ENCODE peak calls at places on chromosome 2, in seven cellular contexts. One of them, this sample, is unnamed.

GRCh38 chr2:8682719-8683667 is 1.1 kb downstream of the ID2 start:
- DNase-seq in OCI-LY7: peak; percentile 78
- DNase-seq in hepatocyte: peak; percentile 49
- DNase-seq in heart left ventricle: no peak
- DNase-seq in A549: peak; percentile 51
- DNase-seq in transverse colon: peak; percentile 56
- DNase-seq in adrenal gland: peak; percentile 54
- DNase-seq in this sample: peak; percentile 63

GRCh38 chr2:136381722-136382633 is 264.0 kb upstream of the CXCR4 start:
- DNase-seq in OCI-LY7: peak; percentile 96
- DNase-seq in hepatocyte: no peak
- DNase-seq in heart left ventricle: no peak
- DNase-seq in A549: no peak
- DNase-seq in transverse colon: peak; percentile 71
- DNase-seq in adrenal gland: peak; percentile 13
- DNase-seq in this sample: no peak

GRCh38 chr2:154158101-154158500 is 286.4 kb downstream of the GALNT13 start:
- DNase-seq in OCI-LY7: no peak
- DNase-seq in hepatocyte: no peak
- DNase-seq in heart left ventricle: no peak
- DNase-seq in A549: peak; percentile 11
- DNase-seq in transverse colon: no peak
- DNase-seq in adrenal gland: no peak
- DNase-seq in this sample: no peak

GRCh38 chr2:235883675-235884074 is 284.5 kb downstream of the GBX2 start:
- DNase-seq in OCI-LY7: no peak
- DNase-seq in hepatocyte: no peak
- DNase-seq in heart left ventricle: no peak
- DNase-seq in A549: no peak
- DNase-seq in transverse colon: no peak
- DNase-seq in adrenal gland: no peak
- DNase-seq in this sample: no peak

GRCh38 chr2:199315299-199316179 is 142.2 kb downstream of the SATB2 start:
- DNase-seq in OCI-LY7: peak; percentile 58
- DNase-seq in hepatocyte: peak; percentile 69
- DNase-seq in heart left ventricle: no peak
- DNase-seq in A549: peak; percentile 7
- DNase-seq in transverse colon: no peak
- DNase-seq in adrenal gland: peak; percentile 29
- DNase-seq in this sample: no peak

GRCh38 chr2:145410096-145410495 is 890.2 kb upstream of the ZEB2 start:
- DNase-seq in OCI-LY7: no peak
- DNase-seq in hepatocyte: no peak
- DNase-seq in heart left ventricle: no peak
- DNase-seq in A549: no peak
- DNase-seq in transverse colon: no peak
- DNase-seq in adrenal gland: no peak
- DNase-seq in this sample: no peak

GRCh38 chr2:150569761-150570160 is 82.3 kb upstream of the RND3 start:
- DNase-seq in OCI-LY7: no peak
- DNase-seq in hepatocyte: no peak
- DNase-seq in heart left ventricle: no peak
- DNase-seq in A549: no peak
- DNase-seq in transverse colon: no peak
- DNase-seq in adrenal gland: no peak
- DNase-seq in this sample: no peak

GRCh38 chr2:120314656-120315366 is 31.1 kb upstream of the INHBB start:
- DNase-seq in OCI-LY7: no peak
- DNase-seq in hepatocyte: no peak
- DNase-seq in heart left ventricle: no peak
- DNase-seq in A549: no peak
- DNase-seq in transverse colon: no peak
- DNase-seq in adrenal gland: peak; percentile 40
- DNase-seq in this sample: no peak

GRCh38 chr2:181673178-181673577 is 7.1 kb downstream of the NEUROD1 start:
- DNase-seq in OCI-LY7: no peak
- DNase-seq in hepatocyte: no peak
- DNase-seq in heart left ventricle: no peak
- DNase-seq in A549: no peak
- DNase-seq in transverse colon: no peak
- DNase-seq in adrenal gland: no peak
- DNase-seq in this sample: no peak

GRCh38 chr2:112296407-112296806 is 21.0 kb downstream of the ZC3H6 start:
- DNase-seq in OCI-LY7: no peak
- DNase-seq in hepatocyte: no peak
- DNase-seq in heart left ventricle: no peak
- DNase-seq in A549: no peak
- DNase-seq in transverse colon: no peak
- DNase-seq in adrenal gland: no peak
- DNase-seq in this sample: no peak

GRCh38 chr2:9310827-9311226 is 104.2 kb downstream of the ASAP2 start:
- DNase-seq in OCI-LY7: no peak
- DNase-seq in hepatocyte: no peak
- DNase-seq in heart left ventricle: no peak
- DNase-seq in A549: no peak
- DNase-seq in transverse colon: no peak
- DNase-seq in adrenal gland: no peak
- DNase-seq in this sample: no peak

GRCh38 chr2:239223029-239223329 is 177.8 kb downstream of the HDAC4 start:
- DNase-seq in OCI-LY7: no peak
- DNase-seq in hepatocyte: no peak
- DNase-seq in heart left ventricle: no peak
- DNase-seq in A549: no peak
- DNase-seq in transverse colon: no peak
- DNase-seq in adrenal gland: no peak
- DNase-seq in this sample: no peak
- H3K4me1 ChIP-seq in OCI-LY7: no peaks in the 10 kb centered on the region
- H3K4me1 ChIP-seq in hepatocyte: peaks cover 65% of the 10 kb centered on the region
- H3K4me1 ChIP-seq in heart left ventricle: peaks cover 64% of the 10 kb centered on the region
- H3K4me1 ChIP-seq in A549: peaks cover 47% of the 10 kb centered on the region
- H3K4me1 ChIP-seq in transverse colon: peaks cover 65% of the 10 kb centered on the region
- H3K4me1 ChIP-seq in adrenal gland: peaks cover 76% of the 10 kb centered on the region
- H3K4me1 ChIP-seq in this sample: peaks cover 35% of the 10 kb centered on the region

GRCh38 chr2:23803965-23804542 is 122.9 kb downstream of the ATAD2B start:
- DNase-seq in OCI-LY7: peak; percentile 31
- DNase-seq in hepatocyte: peak; percentile 26
- DNase-seq in heart left ventricle: no peak
- DNase-seq in A549: peak; percentile 61
- DNase-seq in transverse colon: peak; percentile 14
- DNase-seq in adrenal gland: peak; percentile 32
- DNase-seq in this sample: peak; percentile 62
- TF ChIP-seq CTCF in OCI-LY7: peak; percentile 75
- TF ChIP-seq CTCF in hepatocyte: peak; percentile 28
- TF ChIP-seq CTCF in heart left ventricle: peak; percentile 32
- TF ChIP-seq CTCF in A549: peak; percentile 46
- TF ChIP-seq CTCF in transverse colon: no peak
- TF ChIP-seq CTCF in adrenal gland: no peak
- TF ChIP-seq CTCF in this sample: no peak

GRCh38 chr2:127080941-127081769 is 25.8 kb downstream of the BIN1 start:
- DNase-seq in OCI-LY7: peak; percentile 19
- DNase-seq in hepatocyte: no peak
- DNase-seq in heart left ventricle: no peak
- DNase-seq in A549: no peak
- DNase-seq in transverse colon: peak; percentile 50
- DNase-seq in adrenal gland: peak; percentile 93
- DNase-seq in this sample: no peak

GRCh38 chr2:127081826-127082633 is 24.9 kb downstream of the BIN1 start:
- DNase-seq in OCI-LY7: peak; percentile 63
- DNase-seq in hepatocyte: peak; percentile 52
- DNase-seq in heart left ventricle: no peak
- DNase-seq in A549: no peak
- DNase-seq in transverse colon: peak; percentile 61
- DNase-seq in adrenal gland: peak; percentile 70
- DNase-seq in this sample: no peak

GRCh38 chr2:127084611-127085031 is 22.3 kb downstream of the BIN1 start:
- DNase-seq in OCI-LY7: no peak
- DNase-seq in hepatocyte: peak; percentile 48
- DNase-seq in heart left ventricle: no peak
- DNase-seq in A549: no peak
- DNase-seq in transverse colon: no peak
- DNase-seq in adrenal gland: no peak
- DNase-seq in this sample: no peak

GRCh38 chr2:127083819-127084503 is 23.0 kb downstream of the BIN1 start:
- DNase-seq in OCI-LY7: no peak
- DNase-seq in hepatocyte: peak; percentile 82
- DNase-seq in heart left ventricle: no peak
- DNase-seq in A549: no peak
- DNase-seq in transverse colon: peak; percentile 68
- DNase-seq in adrenal gland: peak; percentile 92
- DNase-seq in this sample: peak; percentile 89

DNA sequence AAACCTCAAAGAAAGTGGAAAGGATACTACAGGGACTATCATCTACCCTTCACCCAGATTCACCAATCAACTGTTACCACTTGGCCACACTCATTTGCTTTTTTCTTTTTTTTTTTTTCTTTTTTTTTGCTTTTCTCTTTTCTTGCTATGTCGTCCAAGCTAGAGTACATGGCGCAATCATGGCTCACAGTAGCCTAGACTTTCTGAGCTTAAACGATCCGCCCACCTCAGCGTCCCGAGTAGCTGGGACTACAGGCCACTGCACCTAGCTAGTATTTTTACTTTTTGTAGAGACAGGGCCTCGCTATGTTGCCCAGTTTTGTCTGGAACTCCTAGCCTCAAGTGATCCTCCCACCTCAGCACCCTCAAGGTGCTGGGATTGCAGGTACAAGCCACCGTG is 24.0 kb downstream of the BIN1 start:
- DNase-seq in OCI-LY7: no peak
- DNase-seq in hepatocyte: no peak
- DNase-seq in heart left ventricle: no peak
- DNase-seq in A549: no peak
- DNase-seq in transverse colon: no peak
- DNase-seq in adrenal gland: peak; percentile 61
- DNase-seq in this sample: no peak
- H3K4me1 ChIP-seq in OCI-LY7: peaks cover 26% of the 10 kb centered on the region
- H3K4me1 ChIP-seq in hepatocyte: peaks cover 95% of the 10 kb centered on the region
- H3K4me1 ChIP-seq in heart left ventricle: peaks cover 32% of the 10 kb centered on the region
- H3K4me1 ChIP-seq in A549: peaks cover 54% of the 10 kb centered on the region
- H3K4me1 ChIP-seq in transverse colon: peaks cover 58% of the 10 kb centered on the region
- H3K4me1 ChIP-seq in adrenal gland: peaks cover 100% of the 10 kb centered on the region
- H3K4me1 ChIP-seq in this sample: peaks cover 49% of the 10 kb centered on the region

GRCh38 chr2:183032200-183032794 is 6.0 kb downstream of the NCKAP1 start:
- DNase-seq in OCI-LY7: no peak
- DNase-seq in hepatocyte: no peak
- DNase-seq in heart left ventricle: no peak
- DNase-seq in A549: peak; percentile 29
- DNase-seq in transverse colon: no peak
- DNase-seq in adrenal gland: no peak
- DNase-seq in this sample: no peak
- TF ChIP-seq CTCF in OCI-LY7: no peak
- TF ChIP-seq CTCF in hepatocyte: no peak
- TF ChIP-seq CTCF in heart left ventricle: no peak
- TF ChIP-seq CTCF in A549: no peak
- TF ChIP-seq CTCF in transverse colon: no peak
- TF ChIP-seq CTCF in adrenal gland: no peak
- TF ChIP-seq CTCF in this sample: no peak

GRCh38 chr2:190607657-190608357 is 41.1 kb upstream of the NAB1 start:
- DNase-seq in OCI-LY7: no peak
- DNase-seq in hepatocyte: no peak
- DNase-seq in heart left ventricle: no peak
- DNase-seq in A549: peak; percentile 88
- DNase-seq in transverse colon: no peak
- DNase-seq in adrenal gland: no peak
- DNase-seq in this sample: no peak
- H3K4me1 ChIP-seq in OCI-LY7: no peaks in the 10 kb centered on the region
- H3K4me1 ChIP-seq in hepatocyte: peaks cover 20% of the 10 kb centered on the region
- H3K4me1 ChIP-seq in heart left ventricle: no peaks in the 10 kb centered on the region
- H3K4me1 ChIP-seq in A549: peaks cover 47% of the 10 kb centered on the region
- H3K4me1 ChIP-seq in transverse colon: no peaks in the 10 kb centered on the region
- H3K4me1 ChIP-seq in adrenal gland: no peaks in the 10 kb centered on the region
- H3K4me1 ChIP-seq in this sample: no peaks in the 10 kb centered on the region

DNA sequence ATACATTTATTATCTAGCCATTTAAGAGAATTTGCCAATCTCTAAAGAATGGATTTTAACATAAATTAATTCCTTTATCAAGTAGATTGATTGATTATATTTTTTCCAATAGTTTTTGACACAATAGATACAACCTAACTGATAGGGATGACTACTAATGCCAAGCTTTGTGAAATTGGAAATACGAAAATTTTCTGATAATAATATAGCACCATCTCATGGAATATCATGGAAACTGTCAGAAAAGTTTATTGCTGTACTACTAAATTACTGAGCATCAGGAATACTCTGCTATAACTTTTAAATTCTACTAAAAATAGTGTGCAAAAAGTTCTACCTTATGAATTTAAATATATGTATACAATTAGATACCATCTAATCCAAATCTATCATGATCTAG is 101.8 kb upstream of the MAP2 start:
- DNase-seq in OCI-LY7: no peak
- DNase-seq in hepatocyte: no peak
- DNase-seq in heart left ventricle: no peak
- DNase-seq in A549: no peak
- DNase-seq in transverse colon: no peak
- DNase-seq in adrenal gland: no peak
- DNase-seq in this sample: no peak
- TF ChIP-seq CTCF in OCI-LY7: peak; percentile 33
- TF ChIP-seq CTCF in hepatocyte: peak; percentile 42
- TF ChIP-seq CTCF in heart left ventricle: no peak
- TF ChIP-seq CTCF in A549: no peak
- TF ChIP-seq CTCF in transverse colon: no peak
- TF ChIP-seq CTCF in adrenal gland: no peak
- TF ChIP-seq CTCF in this sample: no peak